ENCODE peak calls at places on chromosomes 3 and 15, in four cellular contexts. One of them, this sample, is unnamed.

GRCh38 chr3:149026718-149027117 is 35.4 kb downstream of the GYG1 start:
- DNase-seq in H1: no peak
- DNase-seq in ovary: no peak
- DNase-seq in prostate gland: no peak
- DNase-seq in this sample: no peak

GRCh38 chr3:169836942-169837275 is 24.2 kb upstream of the LRRC34 start:
- DNase-seq in H1: no peak
- DNase-seq in ovary: no peak
- DNase-seq in prostate gland: no peak
- DNase-seq in this sample: no peak

GRCh38 chr3:59411176-59411575 is 361.4 kb upstream of the CFAP20DC start:
- DNase-seq in H1: no peak
- DNase-seq in ovary: no peak
- DNase-seq in prostate gland: no peak
- DNase-seq in this sample: no peak

GRCh38 chr3:73314182-73314951 is 252.9 kb downstream of the EBLN2 start:
- DNase-seq in H1: no peak
- DNase-seq in ovary: no peak
- DNase-seq in prostate gland: no peak
- DNase-seq in this sample: no peak

GRCh38 chr3:34178415-34178814 is 380.0 kb downstream of the PDCD6IP start:
- DNase-seq in H1: no peak
- DNase-seq in ovary: no peak
- DNase-seq in prostate gland: no peak
- DNase-seq in this sample: no peak

GRCh38 chr15:31511707-31512310 is 185.2 kb downstream of the KLF13 start:
- DNase-seq in H1: no peak
- DNase-seq in ovary: no peak
- DNase-seq in prostate gland: no peak
- DNase-seq in this sample: peak; percentile 11

GRCh38 chr15:98927990-98928389 is 79.6 kb downstream of the PGPEP1L start:
- DNase-seq in H1: no peak
- DNase-seq in ovary: no peak
- DNase-seq in prostate gland: no peak
- DNase-seq in this sample: no peak

GRCh38 chr3:169658311-169658931 is 5.1 kb downstream of the MECOM start:
- DNase-seq in H1: peak; percentile 69
- DNase-seq in ovary: no peak
- DNase-seq in prostate gland: no peak
- DNase-seq in this sample: no peak

GRCh38 chr15:57820119-57820518 is 113.6 kb downstream of the POLR2M start:
- DNase-seq in H1: no peak
- DNase-seq in ovary: no peak
- DNase-seq in prostate gland: no peak
- DNase-seq in this sample: no peak

GRCh38 chr3:135908225-135908624 is 57.3 kb upstream of the PPP2R3A start:
- DNase-seq in H1: no peak
- DNase-seq in ovary: no peak
- DNase-seq in prostate gland: peak; percentile 27
- DNase-seq in this sample: peak; percentile 32

GRCh38 chr3:144114767-144115166 is 143.1 kb downstream of the DIPK2A start:
- DNase-seq in H1: no peak
- DNase-seq in ovary: no peak
- DNase-seq in prostate gland: no peak
- DNase-seq in this sample: no peak

GRCh38 chr3:78687520-78687919 is 1080.3 kb downstream of the ROBO1 start:
- DNase-seq in H1: no peak
- DNase-seq in ovary: no peak
- DNase-seq in prostate gland: no peak
- DNase-seq in this sample: no peak

GRCh38 chr15:37765809-37766208 is 168.6 kb upstream of the TMCO5A start:
- DNase-seq in H1: no peak
- DNase-seq in ovary: no peak
- DNase-seq in prostate gland: no peak
- DNase-seq in this sample: no peak

GRCh38 chr3:144073698-144074097 is 102.1 kb downstream of the DIPK2A start:
- DNase-seq in H1: no peak
- DNase-seq in ovary: no peak
- DNase-seq in prostate gland: no peak
- DNase-seq in this sample: no peak

GRCh38 chr3:46285931-46286330 is 43.7 kb downstream of the CCR3 start:
- DNase-seq in H1: no peak
- DNase-seq in ovary: no peak
- DNase-seq in prostate gland: no peak
- DNase-seq in this sample: no peak

GRCh38 chr3:56812749-56813655 is 11.3 kb upstream of the ARHGEF3 start:
- DNase-seq in H1: no peak
- DNase-seq in ovary: no peak
- DNase-seq in prostate gland: peak; percentile 83
- DNase-seq in this sample: peak; percentile 45

GRCh38 chr15:39358441-39359041 is 222.3 kb upstream of the THBS1 start:
- DNase-seq in H1: no peak
- DNase-seq in ovary: peak; percentile 54
- DNase-seq in prostate gland: no peak
- DNase-seq in this sample: no peak

DNA sequence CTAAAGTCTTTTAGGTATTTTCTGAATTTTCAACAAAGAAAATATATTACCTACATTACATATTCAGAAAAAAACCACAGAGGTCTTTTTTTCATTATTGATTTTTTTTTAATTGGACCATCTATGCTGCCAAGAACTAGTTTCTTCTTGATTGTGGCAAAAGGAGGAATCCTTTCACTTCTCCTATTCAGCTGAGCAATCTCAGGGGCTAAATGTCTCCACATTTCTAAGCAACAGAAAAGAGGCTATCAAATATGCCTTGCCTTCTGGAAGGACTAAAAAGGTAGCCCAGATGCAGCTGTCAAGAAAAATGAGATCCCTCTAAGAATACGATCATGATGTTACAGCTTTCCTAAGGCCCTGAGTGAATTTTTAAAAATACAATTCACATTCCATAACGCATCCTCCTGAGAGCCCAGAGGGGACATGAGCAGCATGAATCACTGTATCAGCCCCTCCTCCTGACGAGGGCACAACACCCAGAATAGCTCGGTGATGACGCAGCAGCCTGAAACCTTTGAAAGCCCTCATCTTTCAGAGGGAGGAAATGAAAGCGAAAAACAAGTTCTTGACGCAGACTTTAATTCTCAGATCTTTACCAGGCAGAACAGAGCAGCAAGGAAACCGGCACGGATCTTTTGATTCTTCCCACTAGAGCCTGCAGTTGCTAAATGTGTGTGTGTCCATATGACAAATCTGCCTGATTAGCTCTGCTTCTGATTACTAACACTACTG is 24.6 kb downstream of the RUBCN start:
- DNase-seq in H1: peak; percentile 50
- DNase-seq in ovary: peak; percentile 82
- DNase-seq in prostate gland: peak; percentile 71
- DNase-seq in this sample: peak; percentile 68
- TF ChIP-seq POLR2A in H1: no peak
- TF ChIP-seq POLR2A in ovary: no peak
- TF ChIP-seq POLR2A in prostate gland: peak; percentile 64
- TF ChIP-seq POLR2A in this sample: peak; percentile 29

GRCh38 chr15:42011074-42011473 is 9.8 kb downstream of the PLA2G4E start:
- DNase-seq in H1: no peak
- DNase-seq in ovary: no peak
- DNase-seq in prostate gland: peak; percentile 46
- DNase-seq in this sample: no peak
- H3K4me1 ChIP-seq in H1: no peaks in the 10 kb centered on the region
- H3K4me1 ChIP-seq in ovary: no peaks in the 10 kb centered on the region
- H3K4me1 ChIP-seq in prostate gland: no peaks in the 10 kb centered on the region
- H3K4me1 ChIP-seq in this sample: no peaks in the 10 kb centered on the region

GRCh38 chr3:112984485-112984884 is 6.3 kb upstream of the GTPBP8 start:
- DNase-seq in H1: no peak
- DNase-seq in ovary: no peak
- DNase-seq in prostate gland: peak; percentile 46
- DNase-seq in this sample: no peak
- TF ChIP-seq POLR2A in H1: no peak
- TF ChIP-seq POLR2A in ovary: no peak
- TF ChIP-seq POLR2A in prostate gland: no peak
- TF ChIP-seq POLR2A in this sample: no peak

DNA sequence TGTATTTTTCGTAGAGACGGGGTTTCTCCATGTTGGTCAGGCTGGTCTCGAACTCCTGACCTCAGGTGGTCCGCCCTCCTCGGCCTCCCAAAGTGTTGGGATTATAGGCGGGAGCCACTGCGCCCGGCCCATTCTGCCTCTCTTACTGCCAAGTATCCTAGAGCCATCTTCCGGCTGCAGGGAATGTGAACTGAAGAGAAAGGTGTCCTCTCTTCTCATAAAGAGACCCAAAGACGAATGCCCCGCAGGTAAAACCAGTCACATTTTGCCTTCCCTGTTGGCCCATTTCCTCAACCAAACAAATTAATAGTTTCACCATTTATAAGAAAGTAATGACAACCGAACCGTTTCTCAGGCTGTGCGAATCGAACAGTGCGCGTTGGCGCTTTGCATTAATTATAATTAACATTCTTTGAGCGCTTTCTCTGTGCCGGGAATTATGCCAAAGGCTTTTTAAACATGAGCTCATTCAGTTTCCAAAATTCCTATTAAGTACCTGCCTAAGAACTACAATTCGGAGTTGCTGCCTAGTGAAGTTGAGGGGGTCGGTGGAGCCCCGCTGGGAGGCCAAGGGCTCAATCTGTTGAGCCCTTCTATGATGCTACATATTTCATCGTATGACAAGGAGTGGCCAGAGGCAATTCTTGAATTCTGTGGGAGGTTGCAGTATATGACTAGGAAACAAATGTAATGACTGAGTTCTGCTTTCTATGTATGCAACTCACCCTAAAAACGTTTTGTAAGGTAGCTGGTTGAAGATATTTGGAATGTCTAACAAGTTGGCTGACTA is 819 bp upstream of the RPL24 start:
- DNase-seq in H1: no peak
- DNase-seq in ovary: no peak
- DNase-seq in prostate gland: no peak
- DNase-seq in this sample: peak; percentile 48
- H3K4me1 ChIP-seq in H1: peaks cover 3% of the 10 kb centered on the region
- H3K4me1 ChIP-seq in ovary: peaks cover 10% of the 10 kb centered on the region
- H3K4me1 ChIP-seq in prostate gland: peaks cover 4% of the 10 kb centered on the region
- H3K4me1 ChIP-seq in this sample: no peaks in the 10 kb centered on the region

GRCh38 chr15:73172508-73172907 is 120.2 kb downstream of the NEO1 start:
- DNase-seq in H1: no peak
- DNase-seq in ovary: no peak
- DNase-seq in prostate gland: no peak
- DNase-seq in this sample: no peak
- TF ChIP-seq POLR2A in H1: no peak
- TF ChIP-seq POLR2A in ovary: no peak
- TF ChIP-seq POLR2A in prostate gland: no peak
- TF ChIP-seq POLR2A in this sample: no peak

GRCh38 chr3:123661973-123662372 is 77.1 kb upstream of the HACD2 start:
- DNase-seq in H1: no peak
- DNase-seq in ovary: no peak
- DNase-seq in prostate gland: no peak
- DNase-seq in this sample: no peak
- H3K4me1 ChIP-seq in H1: no peaks in the 10 kb centered on the region
- H3K4me1 ChIP-seq in ovary: peaks cover 21% of the 10 kb centered on the region
- H3K4me1 ChIP-seq in prostate gland: peaks cover 19% of the 10 kb centered on the region
- H3K4me1 ChIP-seq in this sample: peaks cover 15% of the 10 kb centered on the region

GRCh38 chr3:124701687-124702086 is 28.6 kb upstream of the UMPS start:
- DNase-seq in H1: no peak
- DNase-seq in ovary: no peak
- DNase-seq in prostate gland: no peak
- DNase-seq in this sample: no peak

GRCh38 chr3:124698030-124698770 is 32.1 kb upstream of the UMPS start:
- DNase-seq in H1: no peak
- DNase-seq in ovary: no peak
- DNase-seq in prostate gland: no peak
- DNase-seq in this sample: no peak

GRCh38 chr3:124700880-124701684 is 29.2 kb upstream of the UMPS start:
- DNase-seq in H1: no peak
- DNase-seq in ovary: no peak
- DNase-seq in prostate gland: no peak
- DNase-seq in this sample: no peak

GRCh38 chr3:124699033-124699432 is 31.2 kb upstream of the UMPS start:
- DNase-seq in H1: no peak
- DNase-seq in ovary: no peak
- DNase-seq in prostate gland: no peak
- DNase-seq in this sample: no peak

GRCh38 chr3:124699686-124700396 is 30.4 kb upstream of the UMPS start:
- DNase-seq in H1: no peak
- DNase-seq in ovary: no peak
- DNase-seq in prostate gland: no peak
- DNase-seq in this sample: no peak
- TF ChIP-seq POLR2A in H1: no peak
- TF ChIP-seq POLR2A in ovary: no peak
- TF ChIP-seq POLR2A in prostate gland: no peak
- TF ChIP-seq POLR2A in this sample: no peak

GRCh38 chr3:158679547-158680000 is 7.1 kb upstream of the LXN start:
- DNase-seq in H1: no peak
- DNase-seq in ovary: no peak
- DNase-seq in prostate gland: no peak
- DNase-seq in this sample: no peak

GRCh38 chr3:158683216-158683975 is 10.9 kb upstream of the LXN start:
- DNase-seq in H1: no peak
- DNase-seq in ovary: no peak
- DNase-seq in prostate gland: no peak
- DNase-seq in this sample: no peak

GRCh38 chr3:158680861-158681260 is 8.4 kb upstream of the LXN start:
- DNase-seq in H1: no peak
- DNase-seq in ovary: no peak
- DNase-seq in prostate gland: no peak
- DNase-seq in this sample: no peak

GRCh38 chr3:158678687-158679086 is 6.2 kb upstream of the LXN start:
- DNase-seq in H1: no peak
- DNase-seq in ovary: no peak
- DNase-seq in prostate gland: no peak
- DNase-seq in this sample: no peak
- H3K4me1 ChIP-seq in H1: no peaks in the 10 kb centered on the region
- H3K4me1 ChIP-seq in ovary: no peaks in the 10 kb centered on the region
- H3K4me1 ChIP-seq in prostate gland: no peaks in the 10 kb centered on the region
- H3K4me1 ChIP-seq in this sample: no peaks in the 10 kb centered on the region

This sample was measured in breast epithelium.